ENCODE peak calls at places on chromosome 18, in nine cellular contexts. Y is IMR-90; E is activated gamma-delta T cell; N is left lobe of liver; A is activated CD4-positive, alpha-beta T cell treated with anti-CD3 and anti-CD28 coated beads, Interleukin-2, amount 50 U/mL, for 1 hour; W is RKO; V is NCI-H1694; K is trophoblast cell; C is globus pallidus. X is an unnamed sample.

GRCh38 chr18:58535340-58536186 is 93.3 kb downstream of the ALPK2 start:
- DNase-seq in Y (peak), E (no peak), N (no peak), A (no peak), W (no peak), V (no peak), K (peak), C (peak), X (no peak)

GRCh38 chr18:26185267-26185666 is 41.0 kb upstream of the TAF4B start:
- DNase-seq in Y (no peak), E (no peak), N (no peak), A (no peak), W (peak), V (no peak), K (no peak), C (no peak), X (no peak)

GRCh38 chr18:73947180-73947989 is 200.2 kb downstream of the FBXO15 start:
- DNase-seq in Y (peak), E (no peak), N (no peak), A (no peak), W (no peak), V (no peak), K (no peak), C (no peak), X (no peak)

GRCh38 chr18:13381907-13382682 is 163.5 kb downstream of the LDLRAD4 start:
- DNase-seq in Y (peak), E (no peak), N (peak), A (peak), W (no peak), V (no peak), K (peak), C (peak), X (no peak)

GRCh38 chr18:37179384-37179783 is 350.5 kb downstream of the KIAA1328 start:
- DNase-seq in Y (no peak), E (no peak), N (no peak), A (no peak), W (no peak), V (no peak), K (no peak), C (no peak), X (no peak)

GRCh38 chr18:44638811-44639210 is 41.9 kb upstream of the SETBP1 start:
- DNase-seq in Y (no peak), E (no peak), N (no peak), A (no peak), W (no peak), V (no peak), K (peak), C (no peak), X (no peak)

GRCh38 chr18:11689972-11690570 is 1.0 kb downstream of the GNAL start:
- DNase-seq in Y (peak), E (no peak), N (no peak), A (no peak), W (peak), V (no peak), K (no peak), C (no peak), X (no peak)

GRCh38 chr18:8730080-8730827 is 24.9 kb downstream of the MTCL1 start:
- DNase-seq in Y (peak), E (no peak), N (peak), A (no peak), W (no peak), V (no peak), K (peak), C (no peak), X (no peak)

GRCh38 chr18:30160124-30160523 is 882.4 kb downstream of the DSC3 start:
- DNase-seq in Y (no peak), E (no peak), N (no peak), A (no peak), W (no peak), V (no peak), K (no peak), C (no peak), X (no peak)

GRCh38 chr18:61322265-61322873 is 10.9 kb upstream of the CDH20 start:
- DNase-seq in Y (peak), E (no peak), N (no peak), A (peak), W (peak), V (peak), K (peak), C (peak), X (peak)

GRCh38 chr18:23809411-23809810 is 120.2 kb downstream of the LAMA3 start:
- DNase-seq in Y (no peak), E (no peak), N (no peak), A (no peak), W (no peak), V (no peak), K (no peak), C (no peak), X (no peak)

GRCh38 chr18:47701133-47701532 is 229.3 kb downstream of the SMAD2 start:
- DNase-seq in Y (no peak), E (no peak), N (no peak), A (no peak), W (no peak), V (no peak), K (no peak), C (no peak), X (no peak)

GRCh38 chr18:5720132-5720531 is 175.2 kb downstream of the TMEM200C start:
- DNase-seq in Y (no peak), E (no peak), N (no peak), A (no peak), W (no peak), V (peak), K (no peak), C (no peak), X (no peak)

GRCh38 chr18:63975632-63976031 is 5.8 kb downstream of the SERPINB8 start:
- DNase-seq in Y (no peak), E (no peak), N (no peak), A (no peak), W (no peak), V (no peak), K (no peak), C (no peak), X (no peak)

GRCh38 chr18:12296457-12296856 is 11.6 kb upstream of the TUBB6 start:
- DNase-seq in Y (no peak), E (no peak), N (no peak), A (no peak), W (no peak), V (no peak), K (no peak), C (no peak), X (no peak)

GRCh38 chr18:48036641-48037421 is 106.4 kb upstream of the SMAD2 start:
- DNase-seq in Y (no peak), E (no peak), N (peak), A (no peak), W (no peak), V (no peak), K (no peak), C (no peak), X (no peak)

GRCh38 chr18:49527631-49528327 is 34.1 kb upstream of the LIPG start:
- DNase-seq in Y (no peak), E (no peak), N (no peak), A (no peak), W (no peak), V (no peak), K (peak), C (no peak), X (no peak)

GRCh38 chr18:27033722-27034121 is 151.4 kb downstream of the CHST9 start:
- DNase-seq in Y (no peak), E (no peak), N (no peak), A (no peak), W (no peak), V (no peak), K (no peak), C (no peak), X (no peak)

GRCh38 chr18:50558948-50559749 is 738 bp upstream of the MAPK4 start:
- DNase-seq in Y (no peak), E (no peak), N (peak), A (no peak), W (no peak), V (no peak), K (no peak), C (no peak), X (peak)

GRCh38 chr18:3758531-3758930 is 308.6 kb downstream of the TGIF1 start:
- DNase-seq in Y (peak), E (no peak), N (no peak), A (no peak), W (peak), V (no peak), K (peak), C (no peak), X (no peak)

GRCh38 chr18:52875711-52876110 is 535.7 kb downstream of the DCC start:
- DNase-seq in Y (no peak), E (no peak), N (no peak), A (no peak), W (no peak), V (no peak), K (no peak), C (no peak), X (no peak)

GRCh38 chr18:11785444-11786055 is 65.7 kb upstream of the CHMP1B start:
- DNase-seq in Y (no peak), E (no peak), N (no peak), A (no peak), W (no peak), V (no peak), K (no peak), C (no peak), X (no peak)

GRCh38 chr18:76441668-76442412 is 53.2 kb downstream of the ZNF516 start:
- DNase-seq in Y (no peak), E (no peak), N (no peak), A (no peak), W (no peak), V (no peak), K (no peak), C (no peak), X (no peak)

GRCh38 chr18:78133729-78134128 is 845.9 kb upstream of the SALL3 start:
- DNase-seq in Y (no peak), E (no peak), N (no peak), A (no peak), W (no peak), V (no peak), K (no peak), C (no peak), X (no peak)

X was measured in neuronal stem cell.